ENCODE peak calls at places on chromosomes 5 and 9, in five cellular contexts. V is CD8-positive, alpha-beta T cell; P is substantia nigra; A is psoas muscle; Z is mesendoderm. X is an unnamed sample.

GRCh38 chr9:100096378-100096916 is 2.4 kb downstream of the ERP44 start:
- DNase-seq in P (no peak), Z (no peak), A (no peak), V (no peak), X (no peak)

GRCh38 chr5:73791389-73791788 is 165.4 kb downstream of the ARHGEF28 start:
- DNase-seq in V (no peak), Z (no peak), P (no peak), A (no peak), X (no peak)

GRCh38 chr9:125475385-125475784 is 213.8 kb downstream of the GAPVD1 start:
- DNase-seq in Z (no peak), A (no peak), P (no peak), V (no peak), X (no peak)

GRCh38 chr5:87119588-87119987 is 148.1 kb upstream of the RASA1 start:
- DNase-seq in Z (no peak), P (no peak), V (no peak), A (no peak), X (no peak)

GRCh38 chr9:89911721-89912604 is 307.2 kb downstream of the GADD45G start:
- DNase-seq in V (no peak), P (no peak), Z (peak; percentile 51), A (no peak), X (no peak)

GRCh38 chr9:113343732-113344231 is 3.7 kb upstream of the WDR31 start:
- DNase-seq in Z (no peak), V (no peak), A (peak; percentile 27), P (peak; percentile 88), X (peak; percentile 44)

GRCh38 chr5:138874241-138874640 is 894 bp downstream of the LRRTM2 start:
- DNase-seq in Z (no peak), P (peak; percentile 74), V (no peak), A (no peak), X (no peak)

GRCh38 chr9:114034663-114035062 is 43.4 kb downstream of the AMBP start:
- DNase-seq in Z (no peak), A (no peak), P (no peak), V (no peak), X (no peak)

GRCh38 chr9:94786586-94786985 is 60.1 kb downstream of the AOPEP start:
- DNase-seq in P (no peak), A (no peak), Z (no peak), V (no peak), X (no peak)

GRCh38 chr9:126626117-126627022 is 12.6 kb downstream of the LMX1B start:
- DNase-seq in V (no peak), A (no peak), Z (peak; percentile 74), P (no peak), X (no peak)

GRCh38 chr9:68619056-68619455 is 78.4 kb upstream of the TMEM252 start:
- DNase-seq in Z (no peak), A (no peak), V (no peak), P (no peak), X (no peak)

GRCh38 chr5:38856660-38857059 is 10.8 kb downstream of the OSMR start:
- DNase-seq in A (no peak), V (no peak), Z (no peak), P (no peak), X (no peak)

GRCh38 chr5:58466939-58467338 is 7.1 kb upstream of the PLK2 start:
- DNase-seq in A (no peak), Z (peak; percentile 90), V (no peak), P (no peak), X (peak; percentile 78)

GRCh38 chr5:141858084-141858765 is 20.0 kb downstream of the PCDH1 start:
- DNase-seq in A (no peak), P (no peak), V (no peak), Z (peak; percentile 86), X (no peak)

GRCh38 chr5:144179226-144179625 is 8.6 kb downstream of the KCTD16 start:
- DNase-seq in A (no peak), Z (no peak), V (no peak), P (no peak), X (peak; percentile 39)

GRCh38 chr9:135501261-135502167 is 1.0 kb downstream of the MRPS2 start:
- DNase-seq in A (no peak), Z (peak; percentile 68), V (peak; percentile 43), P (no peak), X (no peak)

GRCh38 chr9:129725841-129726251 is 27.0 kb downstream of the PTGES start:
- DNase-seq in V (no peak), P (no peak), Z (no peak), A (no peak), X (no peak)

GRCh38 chr5:133980652-133981051 is 12.2 kb upstream of the C5orf15 start:
- DNase-seq in P (no peak), Z (no peak), A (no peak), V (no peak), X (no peak)
- H3K27ac ChIP-seq in P (no peak overlapping the region), Z (no peak overlapping the region), A (peak overlapping the region; percentile 78), V (no peak overlapping the region), X (no peak overlapping the region)

DNA sequence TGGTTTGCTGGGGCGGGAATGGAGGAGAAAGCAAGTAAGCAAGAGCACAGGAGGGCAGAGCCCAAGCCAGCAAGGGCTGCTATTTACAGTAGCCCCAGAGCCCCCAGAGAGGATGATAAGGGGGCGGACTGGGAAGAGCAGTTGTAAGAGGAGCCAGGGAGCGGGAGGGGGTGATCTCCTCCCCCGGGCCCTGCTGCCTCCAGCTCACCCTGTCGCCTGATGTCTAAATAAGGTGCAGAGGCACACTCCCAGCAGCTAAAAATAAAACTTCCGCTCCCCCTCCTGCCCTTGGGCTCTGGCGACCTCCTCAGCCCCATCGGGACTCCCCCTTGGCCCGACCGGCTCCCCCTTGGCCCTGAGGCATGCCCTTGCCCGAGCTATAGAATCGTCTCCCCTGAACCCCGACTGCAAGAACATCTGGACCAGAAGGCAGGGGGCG is 14.4 kb upstream of the CCDC69 start:
- DNase-seq in P (no peak), V (no peak), A (peak; percentile 47), Z (no peak), X (no peak)
- H3K27ac ChIP-seq in P (no peak overlapping the region), V (no peak overlapping the region), A (peak overlapping the region; percentile 87), Z (no peak overlapping the region), X (no peak overlapping the region)

GRCh38 chr5:56356876-56357160 is 123.7 kb upstream of the ANKRD55 start:
- DNase-seq in P (no peak), V (no peak), A (no peak), Z (no peak), X (no peak)
- H3K27ac ChIP-seq in P (no peak overlapping the region), V (no peak overlapping the region), A (no peak overlapping the region), Z (no peak overlapping the region), X (no peak overlapping the region)

GRCh38 chr5:150661086-150661485 is at the start of gene MYOZ3:
- DNase-seq in P (no peak), Z (peak; percentile 6), A (peak; percentile 63), V (no peak), X (no peak)
- H3K27ac ChIP-seq in P (no peak within 1 kb of the TSS), Z (no peak within 1 kb of the TSS), A (peak within 1 kb of the TSS; percentile 95), V (no peak within 1 kb of the TSS), X (no peak within 1 kb of the TSS)

GRCh38 chr5:72353046-72353445 is 32.9 kb downstream of the PTCD2 start:
- DNase-seq in P (no peak), Z (no peak), A (no peak), V (no peak), X (peak; percentile 69)

GRCh38 chr5:72356361-72356760 is 36.2 kb downstream of the PTCD2 start:
- DNase-seq in P (no peak), Z (no peak), V (no peak), A (no peak), X (no peak)

GRCh38 chr5:72358925-72359324 is 38.8 kb downstream of the PTCD2 start:
- DNase-seq in Z (no peak), P (no peak), A (no peak), V (no peak), X (no peak)

GRCh38 chr5:72355706-72356299 is 35.6 kb downstream of the PTCD2 start:
- DNase-seq in Z (peak; percentile 74), V (no peak), P (peak; percentile 45), A (no peak), X (peak; percentile 18)
- H3K27ac ChIP-seq in Z (no peak overlapping the region), V (no peak overlapping the region), P (no peak overlapping the region), A (no peak overlapping the region), X (no peak overlapping the region)

GRCh38 chr5:172321593-172321992 is 38.0 kb upstream of the UBTD2 start:
- DNase-seq in V (no peak), A (no peak), Z (no peak), P (no peak), X (no peak)

GRCh38 chr5:172325452-172325851 is 41.9 kb upstream of the UBTD2 start:
- DNase-seq in V (no peak), P (no peak), A (no peak), Z (peak; percentile 13), X (no peak)

GRCh38 chr5:172319708-172320441 is 36.3 kb upstream of the UBTD2 start:
- DNase-seq in P (no peak), V (no peak), Z (no peak), A (no peak), X (no peak)

GRCh38 chr5:172322028-172322965 is 38.7 kb upstream of the UBTD2 start:
- DNase-seq in P (no peak), V (no peak), A (no peak), Z (no peak), X (no peak)
- H3K27ac ChIP-seq in P (no peak overlapping the region), V (no peak overlapping the region), A (no peak overlapping the region), Z (no peak overlapping the region), X (no peak overlapping the region)

DNA sequence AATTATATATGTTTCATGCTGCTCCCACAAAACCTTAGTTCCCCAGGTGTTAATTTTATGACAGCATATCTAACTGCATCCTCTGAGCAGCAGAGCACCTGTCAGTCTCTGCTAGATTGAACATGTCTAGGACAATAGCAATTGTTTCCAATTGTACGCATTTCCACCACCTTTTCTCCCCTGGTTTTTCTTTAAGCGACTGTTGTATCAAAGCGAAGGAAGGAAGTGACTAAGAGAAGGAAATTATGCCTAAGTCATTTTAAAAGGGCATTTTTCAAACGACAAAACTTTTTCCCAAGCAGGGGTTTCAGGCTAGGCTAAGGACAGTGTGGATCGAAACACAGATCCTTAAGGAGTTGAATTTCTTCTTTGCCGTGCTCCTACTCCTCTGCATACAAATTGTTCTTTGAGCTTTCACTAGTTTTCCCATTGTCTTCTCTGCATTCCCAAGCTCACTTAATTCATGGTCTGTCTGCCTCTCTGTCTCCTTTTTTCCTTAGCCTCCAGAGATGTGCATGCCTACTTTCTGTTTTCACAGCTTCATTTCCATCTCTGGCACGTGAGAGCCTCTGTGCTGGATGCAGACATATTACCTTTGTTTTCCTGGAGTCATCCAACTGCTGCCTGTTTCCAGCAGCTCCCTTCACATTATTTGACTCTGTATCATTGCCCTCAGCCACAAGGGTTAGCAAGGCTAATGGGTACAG is 39.4 kb upstream of the STARD4 start:
- DNase-seq in A (no peak), P (no peak), V (no peak), Z (peak; percentile 68), X (no peak)
- H3K27ac ChIP-seq in A (peak overlapping the region; percentile 75), P (no peak overlapping the region), V (no peak overlapping the region), Z (no peak overlapping the region), X (peak overlapping the region; percentile 78)